ENCODE peak calls at places on chromosomes 1 and 21, in ten cellular contexts. N is GM06990, F is BE2C, K is GM23338, I is left ventricle myocardium inferior, S is uterus, P is upper lobe of right lung, R is cardiac muscle cell, B is endodermal cell, W is fibroblast of lung. M is an unnamed sample.

GRCh38 chr1:44723064-44723463 is 7.9 kb downstream of the RNU5D-1 start:
- DNase-seq in N (peak), F (no peak), K (no peak), I (no peak), S (no peak), P (no peak), R (no peak), B (peak), W (no peak), M (no peak)

GRCh38 chr1:56578664-56578962 is 750 bp downstream of the PLPP3 start:
- DNase-seq in N (peak), F (no peak), K (no peak), I (no peak), S (no peak), P (no peak), R (no peak), B (peak), W (no peak), M (no peak)

GRCh38 chr1:100134872-100135271 is 1.9 kb downstream of the TRMT13 start:
- DNase-seq in N (no peak), F (no peak), K (no peak), I (no peak), S (no peak), P (no peak), R (no peak), B (no peak), W (peak), M (no peak)

GRCh38 chr1:19310720-19311502 is 1.0 kb downstream of the AKR7A2 start:
- DNase-seq in N (no peak), F (no peak), K (no peak), I (no peak), S (no peak), P (no peak), R (peak), B (no peak), W (no peak), M (no peak)

GRCh38 chr1:18955116-18955441 is 1.4 kb downstream of the IFFO2 start:
- DNase-seq in N (no peak), F (no peak), K (no peak), I (no peak), S (no peak), P (no peak), R (no peak), B (no peak), W (no peak), M (no peak)

GRCh38 chr1:20964540-20965484 is 177.7 kb upstream of the HP1BP3 start:
- DNase-seq in N (peak), F (no peak), K (peak), I (no peak), S (no peak), P (no peak), R (no peak), B (no peak), W (no peak), M (no peak)

GRCh38 chr1:187491082-187491720 is 662.5 kb downstream of the PLA2G4A start:
- DNase-seq in N (no peak), F (no peak), K (no peak), I (no peak), S (no peak), P (no peak), R (no peak), B (no peak), W (peak), M (peak)

GRCh38 chr21:45489480-45489982 is 52.7 kb downstream of the SLC19A1 start:
- DNase-seq in N (no peak), F (no peak), K (no peak), I (no peak), S (no peak), P (no peak), R (no peak), B (no peak), W (no peak), M (no peak)

GRCh38 chr1:156082111-156083091 is at the start of gene MEX3A:
- DNase-seq in N (peak), F (peak), K (peak), I (peak), S (peak), P (peak), R (peak), B (peak), W (peak), M (no peak)

GRCh38 chr1:156078728-156079127 is 3.5 kb downstream of the MEX3A start:
- DNase-seq in N (no peak), F (no peak), K (no peak), I (no peak), S (no peak), P (no peak), R (no peak), B (peak), W (no peak), M (no peak)

GRCh38 chr1:156080598-156081173 is 1.6 kb downstream of the MEX3A start:
- DNase-seq in N (no peak), F (no peak), K (no peak), I (no peak), S (no peak), P (no peak), R (no peak), B (peak), W (no peak), M (no peak)

GRCh38 chr1:156081174-156082110 is 823 bp downstream of the MEX3A start:
- DNase-seq in N (no peak), F (no peak), K (peak), I (no peak), S (no peak), P (no peak), R (peak), B (peak), W (peak), M (no peak)

DNA sequence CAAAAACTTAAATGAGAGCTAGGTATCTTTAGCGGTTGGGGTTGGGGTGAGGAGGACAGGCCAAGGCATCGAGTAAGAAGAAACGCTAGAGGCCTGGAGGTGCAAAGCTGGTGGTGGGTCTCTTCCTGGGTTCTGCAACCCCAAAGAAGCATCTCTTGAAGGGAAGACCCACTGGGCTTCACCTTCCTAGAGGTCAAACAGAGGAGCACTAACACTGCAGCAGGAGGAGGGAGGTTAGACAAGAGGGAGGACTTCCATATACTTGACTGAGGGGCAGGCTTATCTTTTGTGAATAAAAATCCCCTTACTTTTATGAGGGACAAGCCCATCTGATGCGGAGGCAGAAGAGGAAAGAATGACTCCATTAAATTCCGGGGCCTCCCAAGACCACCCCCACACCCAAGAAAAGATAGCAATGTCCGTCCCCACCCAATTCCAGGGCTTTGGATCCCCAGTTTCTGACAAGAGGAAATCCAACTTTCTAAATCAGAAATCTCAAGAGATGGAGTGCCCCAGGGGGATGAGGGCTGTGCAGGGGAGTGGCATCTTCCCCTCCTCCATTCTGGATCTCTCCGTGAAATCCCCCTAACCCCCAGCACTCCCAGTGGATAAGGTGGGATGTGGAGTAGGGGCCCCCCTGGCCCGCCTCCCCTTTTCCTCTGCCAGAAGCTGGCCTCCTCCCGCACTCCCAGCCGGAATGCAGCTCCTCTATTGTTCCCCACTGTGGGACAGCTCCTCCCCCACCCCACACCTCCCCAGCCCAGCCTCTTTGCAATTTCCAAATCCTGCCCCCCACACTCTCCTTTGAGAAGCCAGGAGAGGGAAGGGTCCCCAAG is 2.3 kb downstream of the MEX3A start:
- DNase-seq in N (no peak), F (no peak), K (peak), I (no peak), S (peak), P (no peak), R (no peak), B (peak), W (no peak), M (no peak)
- H3K4me3 ChIP-seq in N (no peak), F (peak), K (peak), I (no peak), S (no peak), P (no peak), R (peak), B (peak), W (peak), M (peak)

DNA sequence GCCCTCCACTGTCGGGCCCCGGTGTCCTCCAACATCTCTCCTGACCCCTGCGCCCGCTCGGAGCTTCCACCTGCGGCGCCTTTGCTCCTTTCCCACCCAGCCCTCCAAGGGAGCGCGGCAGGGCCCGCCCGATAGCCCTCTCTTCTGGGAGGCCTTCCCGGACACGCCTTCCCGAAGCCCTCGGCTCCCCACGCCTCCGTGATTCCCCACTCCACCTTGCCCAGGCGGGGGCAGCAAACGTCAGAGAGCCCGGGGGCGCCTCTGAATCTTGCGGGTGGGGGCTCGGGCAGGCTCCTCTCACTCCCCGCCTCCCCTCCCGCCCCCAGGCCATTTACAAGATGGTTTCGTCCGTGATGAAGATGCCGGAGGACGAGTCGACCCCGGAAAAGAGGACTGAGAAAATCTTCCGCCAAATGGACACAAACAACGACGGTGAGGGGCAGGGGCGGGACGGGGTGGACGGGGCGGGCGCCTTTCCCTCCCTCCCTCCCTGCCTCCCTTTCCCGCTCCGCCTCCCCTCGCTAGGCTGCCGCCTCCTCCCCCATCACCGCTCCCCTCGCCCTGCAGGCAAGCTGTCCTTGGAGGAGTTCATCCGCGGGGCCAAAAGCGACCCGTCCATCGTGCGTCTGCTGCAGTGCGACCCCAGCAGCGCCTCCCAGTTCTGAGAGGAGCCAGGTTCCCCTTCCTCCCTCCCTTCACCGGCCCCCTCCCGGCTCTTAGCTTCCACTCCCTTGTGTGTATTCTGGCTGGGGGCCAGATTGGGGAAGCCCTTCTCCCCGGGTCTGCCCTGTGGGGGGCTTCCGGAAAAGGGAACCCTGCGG is 7.1 kb downstream of the HPCA start:
- DNase-seq in N (no peak), F (no peak), K (peak), I (peak), S (peak), P (peak), R (no peak), B (peak), W (peak), M (no peak)
- TF ChIP-seq CTCF in N (peak), F (no peak), K (peak), I (no peak), S (no peak), P (no peak), R (peak), B (peak), W (no peak), M (peak)

GRCh38 chr1:29238601-29238964 is 2.3 kb downstream of the PTPRU start:
- DNase-seq in N (no peak), F (no peak), K (peak), I (no peak), S (peak), P (no peak), R (no peak), B (peak), W (no peak), M (no peak)
- H3K4me3 ChIP-seq in N (no peak), F (peak), K (peak), I (peak), S (peak), P (peak), R (no peak), B (peak), W (no peak), M (peak)

DNA sequence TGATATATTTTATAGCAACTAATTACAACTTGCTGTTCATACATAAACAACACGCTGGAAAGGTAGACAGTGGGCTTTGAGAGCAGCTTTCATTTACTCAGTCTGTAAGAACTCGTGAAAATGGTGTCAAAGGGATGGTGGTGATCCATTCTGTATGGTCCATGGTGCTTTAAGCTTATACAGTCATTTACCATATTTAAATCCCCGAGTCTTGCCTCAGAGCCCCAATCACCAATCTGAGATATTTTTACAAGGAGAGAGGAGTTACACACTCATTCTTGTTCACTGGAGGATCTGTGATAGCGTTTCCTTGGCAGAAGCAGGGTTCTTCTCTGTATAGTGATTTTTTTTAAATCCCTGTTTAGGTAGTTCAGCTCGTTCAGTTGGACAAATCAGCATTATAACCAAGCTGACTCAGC is 694.6 kb downstream of the USP25 start:
- DNase-seq in N (no peak), F (no peak), K (no peak), I (no peak), S (no peak), P (no peak), R (no peak), B (no peak), W (peak), M (peak)
- TF ChIP-seq CTCF in N (no peak), F (no peak), K (no peak), I (no peak), S (no peak), P (no peak), R (no peak), B (no peak), W (no peak), M (no peak)

DNA sequence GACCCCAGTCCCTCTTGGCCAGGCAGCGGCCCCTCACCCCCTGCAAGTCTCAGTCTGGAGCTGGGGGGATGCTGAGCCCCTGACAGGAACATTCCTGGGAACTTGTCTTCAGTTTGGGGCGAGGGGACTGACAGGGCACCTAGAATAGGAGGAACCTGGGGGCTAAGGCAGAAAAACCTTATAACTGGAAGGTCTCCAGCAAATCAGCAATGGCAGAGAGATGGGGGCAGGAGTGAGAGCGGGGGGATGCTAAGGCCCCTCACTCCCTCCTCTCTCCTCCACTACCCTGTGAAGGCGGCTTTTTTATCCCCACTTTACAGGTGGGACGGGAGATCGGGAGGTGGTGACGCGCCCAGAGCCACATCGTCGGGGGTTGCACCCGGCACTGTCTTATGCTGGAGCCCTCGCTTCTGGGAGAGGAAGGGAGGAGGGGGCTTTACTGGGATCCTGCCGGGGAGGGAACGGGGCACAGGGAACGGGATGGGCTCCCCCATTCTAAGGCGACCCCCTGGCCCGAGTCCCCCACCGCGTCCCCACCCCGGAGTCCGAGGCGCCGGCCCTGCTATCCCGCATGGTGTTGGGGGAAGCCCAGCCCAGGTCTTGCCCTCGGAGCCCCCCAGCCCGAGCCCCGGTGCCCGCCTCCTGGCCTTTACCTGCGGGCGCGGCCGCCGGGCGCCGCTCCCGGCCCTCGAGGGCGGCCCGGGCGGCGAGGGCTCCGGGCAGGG is 456 bp downstream of the COL8A2 start:
- DNase-seq in N (no peak), F (no peak), K (peak), I (no peak), S (no peak), P (no peak), R (no peak), B (no peak), W (no peak), M (no peak)
- H3K4me3 ChIP-seq in N (no peak), F (no peak), K (peak), I (peak), S (peak), P (peak), R (no peak), B (no peak), W (no peak), M (peak)

DNA sequence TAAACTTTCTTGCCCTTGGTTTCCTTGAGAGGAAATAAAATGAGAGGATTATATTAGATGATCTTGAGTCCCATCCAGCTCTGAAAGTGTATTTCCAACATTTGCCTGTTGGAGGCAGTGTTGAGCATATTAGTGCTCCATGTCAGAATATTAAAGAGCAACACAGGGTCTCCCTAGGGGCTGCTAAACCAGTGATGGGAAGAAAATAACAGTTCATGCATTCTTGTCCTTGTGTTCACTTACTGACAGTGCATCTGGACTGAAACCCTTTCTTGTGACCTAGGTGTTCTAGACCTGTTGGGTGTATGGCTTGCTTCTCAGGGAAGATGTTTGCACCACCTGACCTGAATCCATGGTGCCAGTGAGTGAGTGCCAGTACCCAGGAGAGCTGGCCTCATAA is 124.7 kb upstream of the KIAA0040 start:
- DNase-seq in N (no peak), F (peak), K (peak), I (no peak), S (no peak), P (no peak), R (peak), B (peak), W (no peak), M (no peak)
- TF ChIP-seq CTCF in N (peak), F (peak), K (peak), I (peak), S (no peak), P (peak), R (peak), B (peak), W (peak), M (no peak)

GRCh38 chr1:161017756-161018630 is 3.0 kb downstream of the F11R start:
- DNase-seq in N (no peak), F (no peak), K (no peak), I (no peak), S (no peak), P (peak), R (no peak), B (no peak), W (no peak), M (no peak)
- H3K4me3 ChIP-seq in N (no peak), F (no peak), K (peak), I (no peak), S (no peak), P (peak), R (peak), B (peak), W (no peak), M (no peak)

GRCh38 chr1:246068113-246068512 is 439.0 kb downstream of the SMYD3 start:
- DNase-seq in N (no peak), F (no peak), K (no peak), I (no peak), S (no peak), P (no peak), R (no peak), B (no peak), W (no peak), M (no peak)
- TF ChIP-seq CTCF in N (no peak), F (no peak), K (no peak), I (no peak), S (no peak), P (no peak), R (no peak), B (no peak), W (no peak), M (no peak)

M was measured in astrocyte of the cerebellum.